ENCODE peak calls at places on chromosome 6, in six cellular contexts. H, J, I, A, P and B are unnamed samples.

GRCh38 chr6:10429638-10430427 is 15.0 kb upstream of the TFAP2A start:
- DNase-seq in J (no peak), I (peak; percentile 10), A (no peak), P (no peak), H (peak; percentile 66), B (peak; percentile 69)

GRCh38 chr6:5422321-5422915 is 161.1 kb downstream of the FARS2 start:
- DNase-seq in A (no peak), P (no peak), H (peak; percentile 29), J (peak; percentile 43), I (no peak), B (no peak)

GRCh38 chr6:52149076-52149475 is 37.1 kb upstream of the IL17A start:
- DNase-seq in J (no peak), P (no peak), H (no peak), I (no peak), A (no peak), B (no peak)

GRCh38 chr6:106757267-106757666 is 127.9 kb downstream of the QRSL1 start:
- DNase-seq in J (no peak), P (no peak), H (no peak), I (no peak), A (no peak), B (no peak)

GRCh38 chr6:136612666-136613389 is 62.6 kb upstream of the MAP7 start:
- DNase-seq in H (no peak), J (no peak), A (no peak), P (no peak), I (no peak), B (no peak)

GRCh38 chr6:56757585-56757984 is 114.9 kb upstream of the DST start:
- DNase-seq in J (no peak), P (no peak), I (peak; percentile 54), A (no peak), H (no peak), B (no peak)

GRCh38 chr6:44666324-44666723 is 278.8 kb downstream of the CDC5L start:
- DNase-seq in P (no peak), A (no peak), I (no peak), J (no peak), H (no peak), B (no peak)

GRCh38 chr6:39114395-39114706 is 635 bp downstream of the SAYSD1 start:
- DNase-seq in J (no peak), P (no peak), A (no peak), I (no peak), H (peak; percentile 34), B (no peak)

GRCh38 chr6:41197234-41197633 is 3.7 kb downstream of the TREML2 start:
- DNase-seq in A (no peak), P (no peak), I (no peak), J (no peak), H (no peak), B (no peak)

GRCh38 chr6:170459451-170459850 is 93.7 kb downstream of the PSMB1 start:
- DNase-seq in H (no peak), J (peak; percentile 81), A (no peak), P (peak; percentile 50), I (peak; percentile 35), B (peak; percentile 10)

GRCh38 chr6:39839445-39839844 is 47.3 kb downstream of the DAAM2 start:
- DNase-seq in J (no peak), A (no peak), P (no peak), H (no peak), I (no peak), B (no peak)

GRCh38 chr6:24775520-24776058 is 852 bp downstream of the GMNN start:
- DNase-seq in H (no peak), J (peak; percentile 39), A (no peak), I (no peak), P (no peak), B (peak; percentile 31)

GRCh38 chr6:140303218-140303949 is 928.9 kb upstream of the CITED2 start:
- DNase-seq in I (no peak), J (no peak), P (no peak), A (no peak), H (no peak), B (no peak)

GRCh38 chr6:107030151-107030550 is 2.2 kb downstream of the MTRES1 start:
- DNase-seq in P (no peak), H (no peak), A (no peak), J (no peak), I (no peak), B (no peak)

GRCh38 chr6:162819284-162819683 is 91.5 kb downstream of the PACRG start:
- DNase-seq in P (no peak), J (no peak), H (no peak), A (no peak), I (no peak), B (no peak)

GRCh38 chr6:140609956-140610355 is 1235.5 kb upstream of the CITED2 start:
- DNase-seq in I (no peak), A (no peak), P (no peak), H (no peak), J (no peak), B (no peak)

GRCh38 chr6:7617954-7618764 is 28.2 kb downstream of the SNRNP48 start:
- DNase-seq in J (peak; percentile 15), P (peak; percentile 24), I (peak; percentile 22), A (no peak), H (no peak), B (peak; percentile 75)

GRCh38 chr6:122996797-122997520 is 924 bp downstream of the CLVS2 start:
- DNase-seq in I (no peak), P (no peak), J (no peak), H (peak; percentile 14), A (no peak), B (no peak)

GRCh38 chr6:149830731-149831379 is 33.3 kb downstream of the LRP11 start:
- DNase-seq in I (no peak), J (peak; percentile 49), A (no peak), H (no peak), P (no peak), B (no peak)

GRCh38 chr6:11027565-11028110 is 16.5 kb downstream of the ELOVL2 start:
- DNase-seq in P (no peak), H (no peak), J (no peak), I (no peak), A (no peak), B (no peak)

GRCh38 chr6:82205793-82206425 is 41.6 kb downstream of the IBTK start:
- DNase-seq in H (no peak), A (no peak), P (no peak), I (no peak), J (no peak), B (no peak)

GRCh38 chr6:105994522-105995402 is 91.4 kb upstream of the PRDM1 start:
- DNase-seq in P (peak; percentile 60), H (no peak), J (peak; percentile 81), I (peak; percentile 57), A (no peak), B (peak; percentile 66)

GRCh38 chr6:89411269-89412070 is 603 bp downstream of the RRAGD start:
- DNase-seq in I (no peak), J (no peak), P (peak; percentile 64), A (no peak), H (no peak), B (peak; percentile 39)

GRCh38 chr6:52517502-52518278 is 59.2 kb downstream of the TRAM2 start:
- DNase-seq in A (no peak), J (peak; percentile 89), H (peak; percentile 18), P (peak; percentile 86), I (no peak), B (peak; percentile 76)